ENCODE peak calls at places on chromosomes 16 and 17, in nine cellular contexts. T is ascending aorta; V is esophagus squamous epithelium; N is endothelial cell; E is mucosa of descending colon; M is AG09309; I is CD4-positive, alpha-beta T cell; F is fibroblast of lung; A is sigmoid colon. J is an unnamed sample.

GRCh38 chr16:89048087-89048729 is 45.4 kb upstream of the ACSF3 start:
- DNase-seq in I (no peak), E (peak), A (peak), T (no peak), M (no peak), F (no peak), N (no peak), V (no peak), J (no peak)

GRCh38 chr16:11707679-11708197 is 34.9 kb downstream of the TXNDC11 start:
- DNase-seq in A (no peak), I (no peak), N (no peak), T (no peak), E (no peak), M (no peak), V (no peak), F (no peak), J (no peak)

GRCh38 chr17:13765701-13766100 is 164.0 kb upstream of the HS3ST3A1 start:
- DNase-seq in T (no peak), F (peak), A (no peak), I (no peak), N (no peak), V (no peak), M (no peak), E (no peak), J (peak)

GRCh38 chr16:47731252-47731651 is 270.1 kb downstream of the PHKB start:
- DNase-seq in I (no peak), M (peak), T (no peak), V (no peak), N (no peak), E (no peak), F (peak), A (no peak), J (peak)

GRCh38 chr16:49556252-49557069 is 182.9 kb downstream of the C16orf78 start:
- DNase-seq in I (no peak), N (peak), M (no peak), E (no peak), F (peak), V (no peak), T (no peak), A (no peak), J (no peak)

GRCh38 chr17:45307290-45308015 is 9.4 kb downstream of the MAP3K14 start:
- DNase-seq in E (no peak), I (no peak), N (no peak), F (peak), A (no peak), M (no peak), V (no peak), T (no peak), J (peak)

GRCh38 chr16:466651-467050 is 41.2 kb downstream of the RAB11FIP3 start:
- DNase-seq in N (no peak), V (no peak), M (no peak), F (no peak), T (no peak), A (no peak), I (no peak), E (no peak), J (no peak)

GRCh38 chr17:10316986-10317834 is 55.6 kb downstream of the MYH13 start:
- DNase-seq in M (no peak), N (peak), E (no peak), I (no peak), F (no peak), T (no peak), V (no peak), A (peak), J (peak)

GRCh38 chr16:24539850-24540484 is 601 bp downstream of the RBBP6 start:
- DNase-seq in N (peak), E (peak), F (peak), M (no peak), V (no peak), A (peak), I (peak), T (no peak), J (no peak)

GRCh38 chr16:2159052-2159838 is 3.7 kb downstream of the TRAF7 start:
- DNase-seq in I (no peak), A (peak), F (peak), E (peak), M (no peak), V (no peak), T (no peak), N (no peak), J (no peak)

GRCh38 chr16:85680352-85680944 is 8.3 kb downstream of the GINS2 start:
- DNase-seq in N (no peak), F (no peak), E (no peak), A (no peak), T (no peak), M (no peak), V (no peak), I (no peak), J (no peak)

GRCh38 chr16:20766294-20766693 is 2.5 kb downstream of the ACSM3 start:
- DNase-seq in E (no peak), F (no peak), N (no peak), A (no peak), V (no peak), M (no peak), T (no peak), I (no peak), J (no peak)

GRCh38 chr17:73291260-73291801 is 20.5 kb downstream of the CDC42EP4 start:
- DNase-seq in M (no peak), F (peak), A (peak), T (peak), I (no peak), N (no peak), V (no peak), E (peak), J (peak)

GRCh38 chr17:56658648-56659047 is 65.1 kb downstream of the NOG start:
- DNase-seq in V (no peak), T (no peak), A (no peak), M (no peak), I (no peak), N (no peak), F (no peak), E (no peak), J (no peak)

GRCh38 chr17:56665864-56666263 is 72.4 kb downstream of the NOG start:
- DNase-seq in F (no peak), I (no peak), N (no peak), V (no peak), M (no peak), E (no peak), A (no peak), T (no peak), J (no peak)

GRCh38 chr17:56659622-56660021 is 66.1 kb downstream of the NOG start:
- DNase-seq in M (no peak), E (no peak), F (no peak), T (no peak), N (no peak), I (no peak), V (no peak), A (no peak), J (no peak)

GRCh38 chr17:56656961-56657360 is 63.5 kb downstream of the NOG start:
- DNase-seq in A (no peak), I (no peak), T (no peak), N (no peak), E (no peak), F (peak), V (no peak), M (no peak), J (no peak)

DNA sequence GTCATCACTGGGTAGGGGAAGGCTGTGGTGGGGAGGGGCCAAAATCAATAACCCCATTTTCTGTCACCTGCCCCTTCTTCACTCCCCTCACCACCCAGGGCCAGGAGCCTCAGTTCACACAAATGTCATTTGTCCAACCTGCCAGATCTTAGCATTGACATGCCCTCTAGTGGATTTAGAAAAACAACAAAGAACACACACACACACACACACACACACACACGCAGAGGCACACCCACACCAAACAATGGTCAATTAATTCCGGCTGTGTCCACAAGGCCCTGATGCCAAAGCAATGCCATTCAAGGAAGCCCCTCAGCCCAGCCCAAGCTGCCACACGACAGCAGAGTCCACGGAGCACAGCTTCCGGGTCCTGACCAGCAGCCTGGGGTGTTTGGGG is 68.4 kb downstream of the NOG start:
- DNase-seq in N (no peak), A (no peak), F (no peak), T (no peak), I (no peak), M (no peak), V (no peak), E (no peak), J (peak)
- TF ChIP-seq CTCF in N (no peak), A (no peak), F (no peak), T (no peak), I (no peak), M (no peak), V (no peak), E (no peak), J (no peak)

GRCh38 chr16:13839577-13839976 is 80.4 kb upstream of the ERCC4 start:
- DNase-seq in E (no peak), T (no peak), A (no peak), M (no peak), I (no peak), N (no peak), V (no peak), F (no peak), J (no peak)
- TF ChIP-seq CTCF in E (no peak), T (no peak), A (no peak), M (peak), I (no peak), N (peak), V (no peak), F (no peak), J (peak)

GRCh38 chr16:77722315-77723107 is at the start of gene NUDT7:
- DNase-seq in F (peak), T (peak), N (peak), V (peak), A (peak), I (peak), E (peak), M (peak), J (peak)
- TF ChIP-seq CTCF in F (peak), T (peak), N (no peak), V (no peak), A (no peak), I (no peak), E (no peak), M (peak), J (peak)

GRCh38 chr16:66427871-66428681 is 981 bp downstream of the BEAN1 start:
- DNase-seq in N (peak), F (peak), A (no peak), M (no peak), V (no peak), T (no peak), I (no peak), E (no peak), J (no peak)

GRCh38 chr16:66427451-66427860 is 361 bp downstream of the BEAN1 start:
- DNase-seq in A (no peak), I (no peak), T (no peak), V (no peak), E (no peak), M (no peak), N (no peak), F (no peak), J (no peak)

GRCh38 chr16:66426112-66427035 is 721 bp upstream of the BEAN1 start:
- DNase-seq in I (no peak), V (no peak), T (no peak), N (no peak), E (no peak), F (peak), M (no peak), A (peak), J (no peak)

GRCh38 chr16:66425651-66426050 is 1.4 kb upstream of the BEAN1 start:
- DNase-seq in M (no peak), N (no peak), V (no peak), F (no peak), E (no peak), A (peak), I (no peak), T (no peak), J (no peak)

DNA sequence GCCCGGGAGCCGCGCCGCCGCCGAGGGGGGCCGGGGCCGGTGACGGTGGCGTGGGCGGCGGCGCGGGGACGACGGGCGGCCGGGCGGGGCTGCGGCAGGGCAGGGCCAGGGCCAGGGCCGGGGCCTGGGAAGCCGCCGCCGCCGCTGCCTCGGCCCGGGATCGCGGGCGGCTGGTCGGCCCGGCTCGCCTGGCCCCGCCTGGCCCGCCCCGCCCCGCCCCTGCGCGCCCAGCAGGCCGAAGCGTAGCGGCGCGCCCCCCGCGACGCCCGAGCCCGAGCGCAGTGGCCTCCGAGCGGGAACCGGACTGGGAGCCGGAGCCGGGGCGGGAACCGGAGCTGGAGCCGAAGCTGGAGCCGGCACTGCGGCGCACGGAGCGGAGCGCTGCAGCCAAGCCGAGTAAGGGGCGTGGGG is at the start of gene BEAN1:
- DNase-seq in T (no peak), V (no peak), N (no peak), I (no peak), E (no peak), M (no peak), F (peak), A (peak), J (no peak)
- TF ChIP-seq CTCF in T (no peak), V (no peak), N (no peak), I (no peak), E (no peak), M (no peak), F (no peak), A (no peak), J (no peak)

DNA sequence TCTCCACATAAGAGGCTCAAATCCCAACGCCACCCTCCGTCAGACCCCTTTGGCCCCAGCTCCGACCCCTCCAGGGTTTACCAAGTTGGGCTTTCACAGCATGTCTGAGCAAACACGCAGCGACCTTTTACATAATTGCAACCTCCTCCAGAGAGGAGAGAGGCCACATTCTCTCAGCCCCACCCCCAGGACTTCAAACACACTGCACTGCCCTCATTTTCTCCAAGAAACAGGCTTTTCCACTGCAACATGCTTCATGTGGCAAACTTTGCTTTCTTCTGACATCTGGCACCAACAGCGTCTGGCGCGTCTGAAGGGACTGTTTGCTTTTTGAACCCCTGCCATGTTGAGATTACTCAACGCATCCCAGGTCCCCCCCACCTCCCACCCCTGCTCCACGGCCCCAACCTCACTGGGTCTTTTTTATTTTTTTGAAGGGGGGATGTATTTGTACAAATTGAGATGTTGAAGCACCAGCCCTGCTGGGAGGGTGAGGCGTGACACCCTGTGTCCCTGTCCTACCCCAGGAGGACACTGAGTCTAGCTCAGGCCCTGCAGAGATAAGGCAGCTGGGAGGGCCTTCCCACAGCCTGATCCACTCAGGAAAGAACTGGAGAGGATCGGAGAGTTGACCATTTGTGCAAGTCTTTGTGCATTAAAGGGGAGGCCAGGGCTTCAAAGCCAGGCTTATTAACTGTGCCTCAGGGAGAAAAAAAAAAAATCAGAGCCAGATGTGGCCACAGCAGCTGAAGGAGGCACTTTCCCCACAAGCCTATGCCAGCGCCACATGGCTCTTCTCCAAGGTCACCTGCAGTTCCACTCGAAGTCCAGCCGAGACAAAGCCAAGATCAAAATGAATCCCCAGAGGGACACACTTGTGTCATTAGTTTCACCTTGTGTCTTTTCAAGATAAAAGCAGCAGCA is 29.7 kb downstream of the AXIN2 start:
- DNase-seq in T (no peak), A (peak), M (no peak), N (no peak), F (peak), V (no peak), I (no peak), E (no peak), J (no peak)
- TF ChIP-seq CTCF in T (peak), A (no peak), M (peak), N (no peak), F (peak), V (peak), I (no peak), E (no peak), J (peak)

J was measured in HFFc6.